ENCODE peak calls at places on chromosomes 2 and 18, in nine cellular contexts. K, R, A, B, I, J, E, S and X are unnamed samples.

GRCh38 chr2:96697476-96697875 is 42.4 kb downstream of the LMAN2L start:
- DNase-seq in S (no peak), I (no peak), J (peak; percentile 44), E (no peak), A (no peak), K (peak; percentile 42), B (no peak), R (no peak), X (no peak)

GRCh38 chr2:47494267-47495130 is 91.5 kb downstream of the MSH2 start:
- DNase-seq in A (no peak), K (no peak), J (peak; percentile 61), R (no peak), S (no peak), I (no peak), B (no peak), E (no peak), X (no peak)

GRCh38 chr2:107338571-107338970 is 452.6 kb upstream of the ST6GAL2 start:
- DNase-seq in E (peak; percentile 18), B (no peak), R (no peak), A (no peak), K (no peak), J (no peak), I (no peak), S (no peak), X (no peak)

GRCh38 chr2:196516541-196516940 is 123.0 kb upstream of the CCDC150 start:
- DNase-seq in S (no peak), R (no peak), J (no peak), E (no peak), B (no peak), A (no peak), I (no peak), K (peak; percentile 12), X (no peak)

GRCh38 chr2:134682726-134683125 is 36.1 kb downstream of the TMEM163 start:
- DNase-seq in I (no peak), B (no peak), J (no peak), R (no peak), S (no peak), K (no peak), A (no peak), E (peak; percentile 11), X (no peak)

GRCh38 chr2:218831378-218831990 is at the start of gene PRKAG3:
- DNase-seq in B (no peak), R (no peak), J (peak; percentile 80), K (no peak), S (peak; percentile 31), A (no peak), I (no peak), E (no peak), X (no peak)

GRCh38 chr2:107932483-107932882 is 53.8 kb upstream of the SLC5A7 start:
- DNase-seq in A (no peak), B (peak; percentile 45), K (peak; percentile 65), R (no peak), E (peak; percentile 64), I (no peak), J (no peak), S (no peak), X (no peak)

GRCh38 chr2:231243883-231244282 is 45.5 kb downstream of the ARMC9 start:
- DNase-seq in R (no peak), E (no peak), A (no peak), S (no peak), I (no peak), J (no peak), K (no peak), B (no peak), X (no peak)

GRCh38 chr18:48216639-48217280 is 192.4 kb downstream of the ZBTB7C start:
- DNase-seq in R (no peak), B (no peak), I (no peak), E (no peak), S (peak; percentile 38), J (no peak), A (no peak), K (no peak), X (no peak)

GRCh38 chr18:5440297-5440696 is 103.5 kb downstream of the EPB41L3 start:
- DNase-seq in K (no peak), B (peak; percentile 66), J (no peak), R (no peak), E (peak; percentile 55), S (no peak), A (no peak), I (peak; percentile 16), X (no peak)

GRCh38 chr2:133755515-133756311 is 187.4 kb upstream of the NCKAP5 start:
- DNase-seq in E (peak; percentile 95), B (peak; percentile 99), R (no peak), A (peak; percentile 90), I (peak; percentile 100), J (no peak), K (no peak), S (peak; percentile 32), X (no peak)

GRCh38 chr2:229725716-229726346 is 11.5 kb upstream of the DNER start:
- DNase-seq in I (peak; percentile 95), J (no peak), B (peak; percentile 95), A (peak; percentile 7), K (peak; percentile 86), R (no peak), E (peak; percentile 64), S (no peak), X (no peak)

GRCh38 chr2:157747695-157748370 is 119.2 kb upstream of the ACVR1C start:
- DNase-seq in B (peak; percentile 57), R (peak; percentile 23), J (peak; percentile 66), E (peak; percentile 71), K (no peak), A (peak; percentile 41), S (no peak), I (peak; percentile 89), X (peak; percentile 64)

GRCh38 chr2:157747280-157747679 is 118.6 kb upstream of the ACVR1C start:
- DNase-seq in I (no peak), B (no peak), A (no peak), K (no peak), E (no peak), S (no peak), R (no peak), J (no peak), X (no peak)

GRCh38 chr2:157749684-157750083 is 121.0 kb upstream of the ACVR1C start:
- DNase-seq in A (no peak), S (no peak), E (no peak), J (no peak), I (no peak), K (no peak), B (no peak), R (no peak), X (no peak)

GRCh38 chr2:157748371-157749132 is 119.9 kb upstream of the ACVR1C start:
- DNase-seq in I (peak; percentile 24), B (peak; percentile 15), R (no peak), J (no peak), A (no peak), S (no peak), K (no peak), E (peak; percentile 10), X (no peak)

GRCh38 chr2:157751462-157752058 is 122.9 kb upstream of the ACVR1C start:
- DNase-seq in J (no peak), B (peak; percentile 69), S (no peak), I (peak; percentile 57), E (peak; percentile 16), A (no peak), R (no peak), K (peak; percentile 40), X (no peak)
- TF ChIP-seq CTCF in J (no peak), B (peak; percentile 7), S (no peak), I (no peak), E (no peak), A (no peak), R (peak; percentile 43), K (no peak), X (no peak)

DNA sequence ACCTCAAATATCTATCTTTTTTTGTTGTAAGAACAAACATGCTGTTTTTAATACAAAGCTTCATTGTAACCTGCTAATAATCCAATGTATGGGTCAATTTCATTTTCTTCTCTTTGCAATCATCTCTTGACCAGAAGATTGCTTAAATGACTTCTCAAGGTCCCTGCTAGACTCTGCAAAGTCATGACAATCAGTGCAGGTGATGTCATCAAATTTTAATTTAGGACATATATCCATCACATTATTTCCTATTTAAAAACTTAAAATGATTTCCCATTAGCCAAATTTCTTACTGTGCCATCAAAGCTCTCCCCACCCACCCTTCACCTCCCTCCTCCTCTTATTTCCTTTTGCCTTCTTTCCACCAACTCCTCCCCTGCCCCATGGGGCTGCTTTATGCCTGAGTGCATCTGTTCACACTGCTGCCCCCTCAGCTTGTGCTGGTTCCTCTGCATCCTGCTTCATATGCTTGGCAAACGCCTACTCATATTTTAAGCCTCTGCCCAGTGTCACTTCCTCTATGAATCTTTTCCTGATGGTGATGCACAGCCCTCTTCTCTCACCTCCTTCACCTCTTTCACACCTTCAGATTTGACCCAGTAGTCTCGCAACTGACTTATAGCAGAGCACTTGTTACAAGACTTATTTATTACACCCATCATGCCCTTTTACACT is 20.3 kb downstream of the PLEK start:
- DNase-seq in I (no peak), A (no peak), R (no peak), B (no peak), S (no peak), K (peak; percentile 8), J (no peak), E (no peak), X (no peak)
- TF ChIP-seq CTCF in I (no peak), A (no peak), R (no peak), B (no peak), S (no peak), K (no peak), J (no peak), E (no peak), X (no peak)

DNA sequence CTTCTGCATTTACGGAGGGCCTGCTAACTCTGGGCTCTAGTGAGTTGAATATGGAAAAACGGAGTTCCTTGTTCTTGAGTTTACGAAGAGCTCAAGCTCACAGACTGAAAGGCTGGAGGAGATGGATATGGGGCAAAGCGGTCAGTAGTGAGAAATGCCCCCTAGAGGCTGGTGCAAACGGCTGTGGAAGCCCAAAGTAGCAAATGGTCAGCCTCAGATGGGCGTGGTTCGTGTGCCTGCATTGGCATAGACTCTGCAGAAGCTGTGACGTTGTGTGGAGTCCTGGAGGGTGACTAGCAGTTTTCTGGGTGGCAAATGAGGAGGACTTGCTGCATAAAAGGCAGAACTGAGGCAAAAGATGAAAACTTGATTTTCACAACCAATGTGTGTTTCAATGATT is 93.6 kb upstream of the TWIST2 start:
- DNase-seq in I (no peak), J (no peak), R (no peak), E (no peak), B (no peak), A (no peak), K (no peak), S (no peak), X (no peak)
- TF ChIP-seq CTCF in I (no peak), J (no peak), R (no peak), E (peak; percentile 33), B (peak; percentile 36), A (peak; percentile 4), K (no peak), S (no peak), X (no peak)

DNA sequence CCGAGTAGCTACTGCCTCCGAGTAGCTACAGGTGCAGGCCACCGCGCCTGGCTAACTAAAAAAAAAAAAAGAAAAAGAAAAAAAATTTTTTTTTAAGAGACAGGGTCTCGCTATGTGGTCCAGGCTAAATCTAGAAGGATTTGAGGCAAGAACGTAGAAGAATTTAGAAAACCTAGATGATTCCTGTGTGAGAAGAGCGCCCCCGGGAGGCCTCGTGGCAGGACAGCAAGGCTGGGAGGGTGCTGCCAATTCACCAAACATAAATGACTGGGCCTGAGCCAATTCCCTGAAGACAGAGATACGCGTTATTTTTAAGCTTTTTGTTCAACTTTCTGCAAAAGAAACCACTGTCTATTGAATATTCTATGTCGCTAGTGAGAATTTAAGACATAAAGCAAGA is 90.1 kb upstream of the TGFA start:
- DNase-seq in J (no peak), I (no peak), B (no peak), S (no peak), K (peak; percentile 43), A (no peak), R (no peak), E (peak; percentile 14), X (no peak)
- TF ChIP-seq CTCF in J (no peak), I (no peak), B (peak; percentile 31), S (no peak), K (peak; percentile 62), A (no peak), R (peak; percentile 32), E (peak; percentile 37), X (no peak)